ENCODE peak calls at places on chromosomes 16 and 17, in seven cellular contexts. R is skeletal muscle cell, G is HFFc6, T is nephron progenitor cell, X is mesenteric fat pad, E is LHCN-M2, Z is nucleus accumbens. Y is an unnamed sample.

GRCh38 chr17:35189291-35189690 is 4.9 kb downstream of the SLC35G3 start:
- DNase-seq in R (no peak), G (no peak), T (no peak), X (no peak), E (peak; percentile 39), Z (no peak), Y (no peak)

GRCh38 chr17:32310927-32311568 is 30.9 kb downstream of the C17orf75 start:
- DNase-seq in R (no peak), G (no peak), T (no peak), X (no peak), E (peak; percentile 22), Z (no peak), Y (peak; percentile 49)

GRCh38 chr16:19130852-19131808 is 17.4 kb downstream of the ITPRIPL2 start:
- DNase-seq in R (peak; percentile 67), G (peak; percentile 39), T (no peak), X (no peak), E (peak; percentile 86), Z (no peak), Y (no peak)

GRCh38 chr17:75819723-75820410 is 24.3 kb downstream of the UNC13D start:
- DNase-seq in R (no peak), G (no peak), T (no peak), X (no peak), E (no peak), Z (no peak), Y (no peak)

GRCh38 chr17:49734666-49735490 is 27.1 kb upstream of the SLC35B1 start:
- DNase-seq in R (no peak), G (no peak), T (no peak), X (no peak), E (no peak), Z (no peak), Y (no peak)

GRCh38 chr17:2174471-2175293 is 119.8 kb downstream of the HIC1 start:
- DNase-seq in R (peak; percentile 92), G (peak; percentile 74), T (peak; percentile 43), X (no peak), E (peak; percentile 54), Z (no peak), Y (no peak)

GRCh38 chr16:72974142-72974769 is 73.7 kb downstream of the ZFHX3 start:
- DNase-seq in R (no peak), G (no peak), T (no peak), X (no peak), E (no peak), Z (no peak), Y (no peak)

GRCh38 chr16:28977703-28978641 is 3.4 kb downstream of the SPNS1 start:
- DNase-seq in R (no peak), G (no peak), T (peak; percentile 15), X (no peak), E (no peak), Z (no peak), Y (peak; percentile 43)

GRCh38 chr16:85733155-85733838 is 17.6 kb downstream of the C16orf74 start:
- DNase-seq in R (peak; percentile 46), G (no peak), T (no peak), X (no peak), E (no peak), Z (no peak), Y (no peak)

GRCh38 chr17:82399030-82399429 is 19.1 kb upstream of the HEXD start:
- DNase-seq in R (peak; percentile 82), G (peak; percentile 52), T (no peak), X (no peak), E (peak; percentile 95), Z (no peak), Y (no peak)

GRCh38 chr16:1381655-1382406 is 30.1 kb downstream of the GNPTG start:
- DNase-seq in R (no peak), G (no peak), T (no peak), X (no peak), E (no peak), Z (peak; percentile 21), Y (no peak)

GRCh38 chr17:3990391-3991127 is 26.3 kb upstream of the ATP2A3 start:
- DNase-seq in R (no peak), G (no peak), T (no peak), X (no peak), E (no peak), Z (no peak), Y (no peak)

Y was measured in neural progenitor cell.